ENCODE peak calls at places on chromosomes 1 and 21, in five cellular contexts. One of them, this sample, is unnamed.

GRCh38 chr21:37587203-37587602 is 220.6 kb downstream of the DYRK1A start:
- DNase-seq in Ammon's horn: no peak
- DNase-seq in GM12865: no peak
- DNase-seq in myocyte: no peak
- DNase-seq in stimulated activated CD8-positive, alpha-beta memory T cell treated with anti-CD3 and anti-CD28 coated beads, Interleukin-2, amount 100 ng/mL, for 1 hour: no peak
- DNase-seq in this sample: no peak

GRCh38 chr1:67088440-67088839 is 34.5 kb upstream of the SLC35D1 start:
- DNase-seq in Ammon's horn: no peak
- DNase-seq in GM12865: no peak
- DNase-seq in myocyte: no peak
- DNase-seq in stimulated activated CD8-positive, alpha-beta memory T cell treated with anti-CD3 and anti-CD28 coated beads, Interleukin-2, amount 100 ng/mL, for 1 hour: no peak
- DNase-seq in this sample: no peak

GRCh38 chr1:188261849-188262248 is 1433.1 kb downstream of the PLA2G4A start:
- DNase-seq in Ammon's horn: no peak
- DNase-seq in GM12865: no peak
- DNase-seq in myocyte: no peak
- DNase-seq in stimulated activated CD8-positive, alpha-beta memory T cell treated with anti-CD3 and anti-CD28 coated beads, Interleukin-2, amount 100 ng/mL, for 1 hour: no peak
- DNase-seq in this sample: no peak

GRCh38 chr1:159612211-159612885 is 24.7 kb downstream of the APCS start:
- DNase-seq in Ammon's horn: peak
- DNase-seq in GM12865: no peak
- DNase-seq in myocyte: no peak
- DNase-seq in stimulated activated CD8-positive, alpha-beta memory T cell treated with anti-CD3 and anti-CD28 coated beads, Interleukin-2, amount 100 ng/mL, for 1 hour: no peak
- DNase-seq in this sample: no peak

GRCh38 chr1:67347688-67348472 is 40.2 kb downstream of the IL12RB2 start:
- DNase-seq in Ammon's horn: peak
- DNase-seq in GM12865: peak
- DNase-seq in myocyte: peak
- DNase-seq in stimulated activated CD8-positive, alpha-beta memory T cell treated with anti-CD3 and anti-CD28 coated beads, Interleukin-2, amount 100 ng/mL, for 1 hour: no peak
- DNase-seq in this sample: peak

GRCh38 chr1:206933333-206933945 is 11.7 kb upstream of the FCMR start:
- DNase-seq in Ammon's horn: no peak
- DNase-seq in GM12865: peak
- DNase-seq in myocyte: peak
- DNase-seq in stimulated activated CD8-positive, alpha-beta memory T cell treated with anti-CD3 and anti-CD28 coated beads, Interleukin-2, amount 100 ng/mL, for 1 hour: peak
- DNase-seq in this sample: no peak

GRCh38 chr21:45867671-45868081 is 113.9 kb upstream of the COL6A1 start:
- DNase-seq in Ammon's horn: no peak
- DNase-seq in GM12865: no peak
- DNase-seq in myocyte: no peak
- DNase-seq in stimulated activated CD8-positive, alpha-beta memory T cell treated with anti-CD3 and anti-CD28 coated beads, Interleukin-2, amount 100 ng/mL, for 1 hour: no peak
- DNase-seq in this sample: no peak

GRCh38 chr1:98371767-98372166 is 289.8 kb upstream of the SNX7 start:
- DNase-seq in Ammon's horn: no peak
- DNase-seq in GM12865: no peak
- DNase-seq in myocyte: no peak
- DNase-seq in stimulated activated CD8-positive, alpha-beta memory T cell treated with anti-CD3 and anti-CD28 coated beads, Interleukin-2, amount 100 ng/mL, for 1 hour: no peak
- DNase-seq in this sample: no peak

GRCh38 chr1:23638786-23639241 is 52.8 kb upstream of the RPL11 start:
- DNase-seq in Ammon's horn: no peak
- DNase-seq in GM12865: no peak
- DNase-seq in myocyte: no peak
- DNase-seq in stimulated activated CD8-positive, alpha-beta memory T cell treated with anti-CD3 and anti-CD28 coated beads, Interleukin-2, amount 100 ng/mL, for 1 hour: no peak
- DNase-seq in this sample: no peak

GRCh38 chr1:62448221-62448933 is 11.5 kb downstream of the USP1 start:
- DNase-seq in Ammon's horn: no peak
- DNase-seq in GM12865: no peak
- DNase-seq in myocyte: no peak
- DNase-seq in stimulated activated CD8-positive, alpha-beta memory T cell treated with anti-CD3 and anti-CD28 coated beads, Interleukin-2, amount 100 ng/mL, for 1 hour: no peak
- DNase-seq in this sample: no peak

GRCh38 chr1:19723874-19724273 is 59.2 kb downstream of the HTR6 start:
- DNase-seq in Ammon's horn: no peak
- DNase-seq in GM12865: no peak
- DNase-seq in myocyte: peak
- DNase-seq in stimulated activated CD8-positive, alpha-beta memory T cell treated with anti-CD3 and anti-CD28 coated beads, Interleukin-2, amount 100 ng/mL, for 1 hour: no peak
- DNase-seq in this sample: no peak

GRCh38 chr1:115922806-115923205 is 53.5 kb upstream of the SLC22A15 start:
- DNase-seq in Ammon's horn: no peak
- DNase-seq in GM12865: no peak
- DNase-seq in myocyte: no peak
- DNase-seq in stimulated activated CD8-positive, alpha-beta memory T cell treated with anti-CD3 and anti-CD28 coated beads, Interleukin-2, amount 100 ng/mL, for 1 hour: no peak
- DNase-seq in this sample: no peak

GRCh38 chr1:115797491-115797890 is 29.0 kb upstream of the CASQ2 start:
- DNase-seq in Ammon's horn: no peak
- DNase-seq in GM12865: no peak
- DNase-seq in myocyte: no peak
- DNase-seq in stimulated activated CD8-positive, alpha-beta memory T cell treated with anti-CD3 and anti-CD28 coated beads, Interleukin-2, amount 100 ng/mL, for 1 hour: no peak
- DNase-seq in this sample: no peak

GRCh38 chr1:156148236-156148635 is 5.1 kb upstream of the SEMA4A start:
- DNase-seq in Ammon's horn: peak
- DNase-seq in GM12865: peak
- DNase-seq in myocyte: no peak
- DNase-seq in stimulated activated CD8-positive, alpha-beta memory T cell treated with anti-CD3 and anti-CD28 coated beads, Interleukin-2, amount 100 ng/mL, for 1 hour: no peak
- DNase-seq in this sample: no peak

GRCh38 chr1:154474802-154475201 is 27.2 kb upstream of the TDRD10 start:
- DNase-seq in Ammon's horn: peak
- DNase-seq in GM12865: no peak
- DNase-seq in myocyte: peak
- DNase-seq in stimulated activated CD8-positive, alpha-beta memory T cell treated with anti-CD3 and anti-CD28 coated beads, Interleukin-2, amount 100 ng/mL, for 1 hour: no peak
- DNase-seq in this sample: peak

GRCh38 chr1:2209400-2210083 is 15.0 kb upstream of the FAAP20 start:
- DNase-seq in Ammon's horn: no peak
- DNase-seq in GM12865: no peak
- DNase-seq in myocyte: no peak
- DNase-seq in stimulated activated CD8-positive, alpha-beta memory T cell treated with anti-CD3 and anti-CD28 coated beads, Interleukin-2, amount 100 ng/mL, for 1 hour: no peak
- DNase-seq in this sample: no peak

GRCh38 chr21:44866780-44867179 is 6.7 kb downstream of the PTTG1IP start:
- DNase-seq in Ammon's horn: no peak
- DNase-seq in GM12865: no peak
- DNase-seq in myocyte: peak
- DNase-seq in stimulated activated CD8-positive, alpha-beta memory T cell treated with anti-CD3 and anti-CD28 coated beads, Interleukin-2, amount 100 ng/mL, for 1 hour: no peak
- DNase-seq in this sample: peak

GRCh38 chr21:26127073-26127814 is 43.3 kb downstream of the APP start:
- DNase-seq in Ammon's horn: no peak
- DNase-seq in GM12865: no peak
- DNase-seq in myocyte: no peak
- DNase-seq in stimulated activated CD8-positive, alpha-beta memory T cell treated with anti-CD3 and anti-CD28 coated beads, Interleukin-2, amount 100 ng/mL, for 1 hour: no peak
- DNase-seq in this sample: no peak

GRCh38 chr1:216075339-216075738 is 347.9 kb downstream of the USH2A start:
- DNase-seq in Ammon's horn: no peak
- DNase-seq in GM12865: no peak
- DNase-seq in myocyte: peak
- DNase-seq in stimulated activated CD8-positive, alpha-beta memory T cell treated with anti-CD3 and anti-CD28 coated beads, Interleukin-2, amount 100 ng/mL, for 1 hour: no peak
- DNase-seq in this sample: peak

GRCh38 chr1:5752715-5753330 is 239.4 kb downstream of the NPHP4 start:
- DNase-seq in Ammon's horn: no peak
- DNase-seq in GM12865: no peak
- DNase-seq in myocyte: no peak
- DNase-seq in stimulated activated CD8-positive, alpha-beta memory T cell treated with anti-CD3 and anti-CD28 coated beads, Interleukin-2, amount 100 ng/mL, for 1 hour: no peak
- DNase-seq in this sample: no peak

GRCh38 chr1:189775343-189775742 is 702.3 kb downstream of the BRINP3 start:
- DNase-seq in Ammon's horn: peak
- DNase-seq in GM12865: no peak
- DNase-seq in myocyte: peak
- DNase-seq in stimulated activated CD8-positive, alpha-beta memory T cell treated with anti-CD3 and anti-CD28 coated beads, Interleukin-2, amount 100 ng/mL, for 1 hour: no peak
- DNase-seq in this sample: peak

GRCh38 chr1:149917590-149918144 is at the start of gene SV2A:
- DNase-seq in Ammon's horn: peak
- DNase-seq in GM12865: no peak
- DNase-seq in myocyte: peak
- DNase-seq in stimulated activated CD8-positive, alpha-beta memory T cell treated with anti-CD3 and anti-CD28 coated beads, Interleukin-2, amount 100 ng/mL, for 1 hour: peak
- DNase-seq in this sample: peak